ENCODE peak calls at places on chromosomes 4 and X, in nine cellular contexts. D is amniotic epithelial cell; F is T-cell; Z is T-helper 2 cell; C is activated CD4-positive, alpha-beta T cell treated with anti-CD3 and anti-CD28 coated beads, Interleukin-2, amount 10 ng/mL, durations not matched to agents 7 days and 5 days; L is cardiac muscle cell; I is stomach; P is GM20000; T is NCI-H774. J is an unnamed sample.

GRCh38 chrX:30735839-30736238 is 82.6 kb downstream of the GK start:
- DNase-seq in D (peak), F (peak), Z (peak), C (peak), L (peak), I (peak), P (peak), T (no peak), J (peak)

GRCh38 chr4:79682801-79683217 is 274.8 kb upstream of the GK2 start:
- DNase-seq in D (no peak), F (no peak), Z (no peak), C (no peak), L (no peak), I (peak), P (no peak), T (no peak), J (no peak)

GRCh38 chr4:185820119-185821028 is 8.4 kb upstream of the SORBS2 start:
- DNase-seq in D (no peak), F (no peak), Z (no peak), C (no peak), L (no peak), I (peak), P (no peak), T (no peak), J (no peak)

GRCh38 chr4:126405369-126405982 is 1090.7 kb downstream of the FAT4 start:
- DNase-seq in D (peak), F (no peak), Z (no peak), C (no peak), L (peak), I (no peak), P (no peak), T (no peak), J (peak)

GRCh38 chr4:156901871-156902270 is 69.7 kb downstream of the PDGFC start:
- DNase-seq in D (no peak), F (no peak), Z (no peak), C (no peak), L (no peak), I (no peak), P (no peak), T (no peak), J (no peak)

GRCh38 chr4:114076865-114077264 is 97.4 kb upstream of the ARSJ start:
- DNase-seq in D (no peak), F (no peak), Z (no peak), C (no peak), L (no peak), I (no peak), P (no peak), T (no peak), J (peak)

GRCh38 chr4:99856166-99856565 is 38.1 kb downstream of the LAMTOR3 start:
- DNase-seq in D (peak), F (no peak), Z (no peak), C (peak), L (no peak), I (no peak), P (no peak), T (no peak), J (no peak)

GRCh38 chr4:20299515-20299914 is 47.8 kb downstream of the SLIT2 start:
- DNase-seq in D (peak), F (no peak), Z (no peak), C (no peak), L (no peak), I (no peak), P (no peak), T (no peak), J (no peak)

GRCh38 chrX:120857240-120857639 is 18.4 kb downstream of the CT47B1 start:
- DNase-seq in D (peak), F (no peak), Z (no peak), C (no peak), L (no peak), I (no peak), P (no peak), T (no peak), J (peak)

GRCh38 chrX:105209406-105209805 is 11.1 kb downstream of the TEX13A start:
- DNase-seq in D (no peak), F (no peak), Z (no peak), C (no peak), L (no peak), I (no peak), P (no peak), T (no peak), J (no peak)

GRCh38 chr4:40423735-40424134 is 88.6 kb downstream of the CHRNA9 start:
- DNase-seq in D (peak), F (no peak), Z (no peak), C (no peak), L (no peak), I (no peak), P (no peak), T (no peak), J (peak)

GRCh38 chr4:102610007-102610406 is 108.8 kb downstream of the NFKB1 start:
- DNase-seq in D (no peak), F (no peak), Z (no peak), C (no peak), L (no peak), I (no peak), P (no peak), T (no peak), J (no peak)

GRCh38 chr4:183553601-183554345 is 48.9 kb downstream of the ING2 start:
- DNase-seq in D (no peak), F (no peak), Z (no peak), C (no peak), L (no peak), I (no peak), P (no peak), T (no peak), J (no peak)

GRCh38 chr4:152462715-152463114 is 73.2 kb downstream of the FBXW7 start:
- DNase-seq in D (peak), F (no peak), Z (no peak), C (no peak), L (no peak), I (no peak), P (no peak), T (no peak), J (no peak)

GRCh38 chr4:182105416-182105815 is 137.8 kb upstream of the TENM3 start:
- DNase-seq in D (no peak), F (no peak), Z (no peak), C (no peak), L (no peak), I (no peak), P (no peak), T (no peak), J (no peak)

GRCh38 chr4:89026542-89026941 is 30.4 kb downstream of the FAM13A start:
- DNase-seq in D (no peak), F (no peak), Z (no peak), C (no peak), L (no peak), I (no peak), P (no peak), T (no peak), J (no peak)

GRCh38 chrX:40952855-40953254 is 132.4 kb upstream of the USP9X start:
- DNase-seq in D (no peak), F (no peak), Z (peak), C (peak), L (no peak), I (no peak), P (no peak), T (no peak), J (peak)

GRCh38 chrX:130173190-130173895 is 1.6 kb downstream of the RAB33A start:
- DNase-seq in D (peak), F (no peak), Z (no peak), C (peak), L (no peak), I (no peak), P (peak), T (no peak), J (peak)

GRCh38 chrX:41512394-41512793 is 65.3 kb downstream of the NYX start:
- DNase-seq in D (no peak), F (no peak), Z (no peak), C (peak), L (no peak), I (no peak), P (peak), T (no peak), J (no peak)

GRCh38 chr4:109160494-109160893 is 142.0 kb downstream of the COL25A1 start:
- DNase-seq in D (no peak), F (no peak), Z (no peak), C (no peak), L (no peak), I (no peak), P (no peak), T (no peak), J (no peak)

GRCh38 chrX:50081282-50081955 is 119.4 kb downstream of the AKAP4 start:
- DNase-seq in D (no peak), F (no peak), Z (no peak), C (no peak), L (peak), I (peak), P (no peak), T (peak), J (no peak)

GRCh38 chr4:8252301-8253173 is 17.0 kb upstream of the HTRA3 start:
- DNase-seq in D (peak), F (no peak), Z (no peak), C (no peak), L (peak), I (no peak), P (no peak), T (no peak), J (no peak)

GRCh38 chr4:114867291-114867690 is 246.1 kb downstream of the NDST4 start:
- DNase-seq in D (no peak), F (no peak), Z (no peak), C (no peak), L (no peak), I (no peak), P (no peak), T (no peak), J (no peak)

GRCh38 chrX:138711399-138712347 is at the start of gene FGF13:
- DNase-seq in D (no peak), F (no peak), Z (no peak), C (no peak), L (peak), I (peak), P (peak), T (no peak), J (no peak)

GRCh38 chr4:2254665-2255500 is 7.0 kb downstream of the MXD4 start:
- DNase-seq in D (no peak), F (no peak), Z (no peak), C (peak), L (no peak), I (peak), P (no peak), T (no peak), J (no peak)

GRCh38 chrX:37712458-37712857 is 26.9 kb downstream of the XK start:
- DNase-seq in D (peak), F (no peak), Z (no peak), C (no peak), L (no peak), I (no peak), P (no peak), T (no peak), J (no peak)

GRCh38 chr4:128528793-128529553 is 241.4 kb upstream of the PGRMC2 start:
- DNase-seq in D (peak), F (no peak), Z (no peak), C (no peak), L (peak), I (no peak), P (no peak), T (no peak), J (peak)

GRCh38 chr4:5660185-5660584 is 48.2 kb downstream of the EVC2 start:
- DNase-seq in D (no peak), F (no peak), Z (no peak), C (no peak), L (no peak), I (no peak), P (no peak), T (no peak), J (no peak)

GRCh38 chrX:16436348-16437188 is 213.4 kb upstream of the S100G start:
- DNase-seq in D (peak), F (peak), Z (no peak), C (peak), L (peak), I (peak), P (peak), T (no peak), J (peak)

J was measured in RCC 7860.